ENCODE peak calls at places on chromosome 6, in nine cellular contexts. One of them, this sample, is unnamed.

GRCh38 chr6:38171997-38172738 is 352.6 kb downstream of the ZFAND3 start:
- DNase-seq in RWPE1: no peak
- DNase-seq in pancreas: no peak
- DNase-seq in activated CD4-positive, CD25-positive, alpha-beta regulatory T cell treated with anti-CD3 and anti-CD28 coated beads, Interleukin-2, amount 50 U/mL, for 16 hours: no peak
- DNase-seq in lung microvascular endothelial cell: no peak
- DNase-seq in stimulated activated naive CD4-positive, alpha-beta T cell: no peak
- DNase-seq in iPS DF 19.7: no peak
- DNase-seq in adrenal gland: no peak
- DNase-seq in small intestine: no peak
- DNase-seq in this sample: no peak

GRCh38 chr6:126039284-126039683 is 52.9 kb downstream of the TRMT11 start:
- DNase-seq in small intestine: no peak
- DNase-seq in activated CD4-positive, CD25-positive, alpha-beta regulatory T cell treated with anti-CD3 and anti-CD28 coated beads, Interleukin-2, amount 50 U/mL, for 16 hours: no peak
- DNase-seq in RWPE1: peak
- DNase-seq in lung microvascular endothelial cell: peak
- DNase-seq in iPS DF 19.7: no peak
- DNase-seq in pancreas: no peak
- DNase-seq in adrenal gland: no peak
- DNase-seq in stimulated activated naive CD4-positive, alpha-beta T cell: no peak
- DNase-seq in this sample: no peak

GRCh38 chr6:107344981-107345380 is 114.4 kb downstream of the PDSS2 start:
- DNase-seq in adrenal gland: no peak
- DNase-seq in RWPE1: no peak
- DNase-seq in stimulated activated naive CD4-positive, alpha-beta T cell: no peak
- DNase-seq in pancreas: no peak
- DNase-seq in iPS DF 19.7: no peak
- DNase-seq in lung microvascular endothelial cell: no peak
- DNase-seq in activated CD4-positive, CD25-positive, alpha-beta regulatory T cell treated with anti-CD3 and anti-CD28 coated beads, Interleukin-2, amount 50 U/mL, for 16 hours: no peak
- DNase-seq in small intestine: no peak
- DNase-seq in this sample: no peak

GRCh38 chr6:71404145-71404966 is 115.7 kb downstream of the OGFRL1 start:
- DNase-seq in pancreas: no peak
- DNase-seq in activated CD4-positive, CD25-positive, alpha-beta regulatory T cell treated with anti-CD3 and anti-CD28 coated beads, Interleukin-2, amount 50 U/mL, for 16 hours: no peak
- DNase-seq in RWPE1: peak
- DNase-seq in adrenal gland: no peak
- DNase-seq in small intestine: peak
- DNase-seq in stimulated activated naive CD4-positive, alpha-beta T cell: no peak
- DNase-seq in iPS DF 19.7: peak
- DNase-seq in lung microvascular endothelial cell: peak
- DNase-seq in this sample: no peak

GRCh38 chr6:161635975-161636374 is 362.1 kb upstream of the AGPAT4 start:
- DNase-seq in small intestine: no peak
- DNase-seq in RWPE1: no peak
- DNase-seq in lung microvascular endothelial cell: no peak
- DNase-seq in pancreas: no peak
- DNase-seq in iPS DF 19.7: no peak
- DNase-seq in adrenal gland: no peak
- DNase-seq in activated CD4-positive, CD25-positive, alpha-beta regulatory T cell treated with anti-CD3 and anti-CD28 coated beads, Interleukin-2, amount 50 U/mL, for 16 hours: no peak
- DNase-seq in stimulated activated naive CD4-positive, alpha-beta T cell: no peak
- DNase-seq in this sample: no peak

GRCh38 chr6:3520541-3521220 is 63.8 kb upstream of the SLC22A23 start:
- DNase-seq in stimulated activated naive CD4-positive, alpha-beta T cell: no peak
- DNase-seq in adrenal gland: no peak
- DNase-seq in iPS DF 19.7: no peak
- DNase-seq in lung microvascular endothelial cell: no peak
- DNase-seq in small intestine: no peak
- DNase-seq in RWPE1: no peak
- DNase-seq in pancreas: no peak
- DNase-seq in activated CD4-positive, CD25-positive, alpha-beta regulatory T cell treated with anti-CD3 and anti-CD28 coated beads, Interleukin-2, amount 50 U/mL, for 16 hours: no peak
- DNase-seq in this sample: no peak

GRCh38 chr6:128519931-128520435 is 416 bp downstream of the PTPRK start:
- DNase-seq in RWPE1: no peak
- DNase-seq in iPS DF 19.7: no peak
- DNase-seq in stimulated activated naive CD4-positive, alpha-beta T cell: peak
- DNase-seq in activated CD4-positive, CD25-positive, alpha-beta regulatory T cell treated with anti-CD3 and anti-CD28 coated beads, Interleukin-2, amount 50 U/mL, for 16 hours: no peak
- DNase-seq in small intestine: peak
- DNase-seq in pancreas: peak
- DNase-seq in lung microvascular endothelial cell: peak
- DNase-seq in adrenal gland: peak
- DNase-seq in this sample: no peak

GRCh38 chr6:113122060-113122459 is 735.1 kb upstream of the MARCKS start:
- DNase-seq in adrenal gland: no peak
- DNase-seq in iPS DF 19.7: peak
- DNase-seq in small intestine: no peak
- DNase-seq in lung microvascular endothelial cell: peak
- DNase-seq in pancreas: no peak
- DNase-seq in RWPE1: peak
- DNase-seq in stimulated activated naive CD4-positive, alpha-beta T cell: no peak
- DNase-seq in activated CD4-positive, CD25-positive, alpha-beta regulatory T cell treated with anti-CD3 and anti-CD28 coated beads, Interleukin-2, amount 50 U/mL, for 16 hours: no peak
- DNase-seq in this sample: no peak

GRCh38 chr6:166477647-166478365 is 95.1 kb upstream of the MPC1 start:
- DNase-seq in lung microvascular endothelial cell: no peak
- DNase-seq in activated CD4-positive, CD25-positive, alpha-beta regulatory T cell treated with anti-CD3 and anti-CD28 coated beads, Interleukin-2, amount 50 U/mL, for 16 hours: no peak
- DNase-seq in RWPE1: no peak
- DNase-seq in small intestine: no peak
- DNase-seq in iPS DF 19.7: no peak
- DNase-seq in adrenal gland: no peak
- DNase-seq in pancreas: peak
- DNase-seq in stimulated activated naive CD4-positive, alpha-beta T cell: no peak
- DNase-seq in this sample: peak

GRCh38 chr6:5094327-5094726 is 9.2 kb downstream of the PPP1R3G start:
- DNase-seq in iPS DF 19.7: no peak
- DNase-seq in small intestine: no peak
- DNase-seq in adrenal gland: peak
- DNase-seq in activated CD4-positive, CD25-positive, alpha-beta regulatory T cell treated with anti-CD3 and anti-CD28 coated beads, Interleukin-2, amount 50 U/mL, for 16 hours: no peak
- DNase-seq in pancreas: no peak
- DNase-seq in RWPE1: no peak
- DNase-seq in stimulated activated naive CD4-positive, alpha-beta T cell: no peak
- DNase-seq in lung microvascular endothelial cell: peak
- DNase-seq in this sample: no peak

GRCh38 chr6:2990179-2990931 is 9.3 kb upstream of the NQO2 start:
- DNase-seq in small intestine: peak
- DNase-seq in iPS DF 19.7: no peak
- DNase-seq in activated CD4-positive, CD25-positive, alpha-beta regulatory T cell treated with anti-CD3 and anti-CD28 coated beads, Interleukin-2, amount 50 U/mL, for 16 hours: no peak
- DNase-seq in lung microvascular endothelial cell: peak
- DNase-seq in stimulated activated naive CD4-positive, alpha-beta T cell: peak
- DNase-seq in pancreas: no peak
- DNase-seq in RWPE1: no peak
- DNase-seq in adrenal gland: peak
- DNase-seq in this sample: peak

GRCh38 chr6:3205913-3206312 is 21.5 kb downstream of the TUBB2B start:
- DNase-seq in iPS DF 19.7: no peak
- DNase-seq in activated CD4-positive, CD25-positive, alpha-beta regulatory T cell treated with anti-CD3 and anti-CD28 coated beads, Interleukin-2, amount 50 U/mL, for 16 hours: no peak
- DNase-seq in adrenal gland: no peak
- DNase-seq in small intestine: no peak
- DNase-seq in lung microvascular endothelial cell: no peak
- DNase-seq in pancreas: no peak
- DNase-seq in RWPE1: peak
- DNase-seq in stimulated activated naive CD4-positive, alpha-beta T cell: no peak
- DNase-seq in this sample: no peak

This sample was measured in Peyer's patch.